ENCODE peak calls at places on chromosomes 1 and 21, in five cellular contexts. F is left ventricle myocardium inferior, H is Kasumi-1, K is HCEC 1CT, E is C1 segment of cervical spinal cord. M is an unnamed sample.

GRCh38 chr1:58460469-58460868 is 86.1 kb downstream of the OMA1 start:
- DNase-seq in K (no peak), H (peak), F (no peak), E (no peak), M (no peak)

GRCh38 chr1:226813671-226814591 is 56.5 kb upstream of the PSEN2 start:
- DNase-seq in F (no peak), K (no peak), H (no peak), E (no peak), M (no peak)

GRCh38 chr21:36478941-36479340 is 981 bp downstream of the CLDN14 start:
- DNase-seq in F (no peak), K (no peak), H (no peak), E (no peak), M (peak)

GRCh38 chr1:12760256-12760795 is 13.2 kb upstream of the PRAMEF12 start:
- DNase-seq in F (no peak), K (no peak), H (no peak), E (no peak), M (no peak)

GRCh38 chr1:187338762-187339412 is 510.1 kb downstream of the PLA2G4A start:
- DNase-seq in F (no peak), K (peak), E (no peak), H (no peak), M (no peak)

GRCh38 chr1:93625582-93626327 is 55.9 kb downstream of the BCAR3 start:
- DNase-seq in H (no peak), K (peak), F (no peak), E (no peak), M (no peak)

GRCh38 chr1:40709100-40709801 is 17.7 kb downstream of the NFYC start:
- DNase-seq in E (peak), K (peak), H (peak), F (peak), M (peak)

GRCh38 chr1:15991427-15992186 is 12.4 kb upstream of the SRARP start:
- DNase-seq in K (no peak), H (no peak), F (no peak), E (no peak), M (no peak)

GRCh38 chr1:175521265-175522040 is 221.9 kb downstream of the TNR start:
- DNase-seq in H (no peak), F (no peak), E (no peak), K (no peak), M (no peak)

GRCh38 chr1:227111782-227112181 is 171.7 kb downstream of the COQ8A start:
- DNase-seq in H (no peak), F (no peak), K (no peak), E (no peak), M (no peak)

GRCh38 chr21:25370311-25370744 is 237.0 kb downstream of the MRPL39 start:
- DNase-seq in K (peak), E (no peak), F (no peak), H (no peak), M (no peak)

GRCh38 chr1:151998611-151999362 is 5.1 kb upstream of the S100A10 start:
- DNase-seq in E (no peak), H (no peak), F (no peak), K (peak), M (no peak)

GRCh38 chr1:178376008-178376407 is 120.8 kb downstream of the CLEC20A start:
- DNase-seq in K (no peak), E (no peak), H (no peak), F (no peak), M (no peak)

GRCh38 chr1:178768423-178768822 is 43.4 kb downstream of the RALGPS2 start:
- DNase-seq in F (no peak), K (peak), H (peak), E (no peak), M (peak)

GRCh38 chr1:8314346-8315280 is 3.3 kb upstream of the SLC45A1 start:
- DNase-seq in K (peak), H (peak), E (no peak), F (peak), M (peak)

GRCh38 chr21:41280115-41280919 is 36.3 kb upstream of the FAM3B start:
- DNase-seq in F (no peak), K (no peak), H (no peak), E (no peak), M (no peak)

GRCh38 chr21:15586752-15587436 is 142.9 kb upstream of the USP25 start:
- DNase-seq in H (no peak), K (no peak), F (no peak), E (no peak), M (no peak)

GRCh38 chr1:221141059-221141458 is 261.8 kb downstream of the HLX start:
- DNase-seq in F (no peak), H (no peak), E (no peak), K (no peak), M (no peak)

GRCh38 chr21:27423073-27423472 is 456.2 kb upstream of the ADAMTS5 start:
- DNase-seq in H (no peak), K (peak), F (peak), E (no peak), M (no peak)

GRCh38 chr1:4171480-4172450 is 271.7 kb upstream of the C1orf174 start:
- DNase-seq in E (no peak), H (no peak), F (peak), K (no peak), M (no peak)

GRCh38 chr1:192008281-192008825 is 149.9 kb upstream of the RGS18 start:
- DNase-seq in F (no peak), K (no peak), H (no peak), E (no peak), M (no peak)

GRCh38 chr1:115227683-115228082 is 110.4 kb downstream of the NGF start:
- DNase-seq in E (no peak), H (no peak), K (peak), F (no peak), M (no peak)

GRCh38 chr1:151960780-151961513 is 32.7 kb downstream of the S100A10 start:
- DNase-seq in K (no peak), E (no peak), H (no peak), F (no peak), M (no peak)